ENCODE peak calls at places on chromosomes 4 and X, in seven cellular contexts. One of them, this sample, is unnamed.

GRCh38 chr4:85534120-85534519 is 59.2 kb downstream of the ARHGAP24 start:
- DNase-seq in CD8-positive, alpha-beta memory T cell: no peak
- DNase-seq in IMR-90: no peak
- DNase-seq in PC-9: no peak
- DNase-seq in tibial nerve: no peak
- DNase-seq in A549: no peak
- DNase-seq in gastrocnemius medialis: no peak
- DNase-seq in this sample: no peak

GRCh38 chr4:73445383-73446335 is 9.6 kb downstream of the AFP start:
- DNase-seq in CD8-positive, alpha-beta memory T cell: no peak
- DNase-seq in IMR-90: no peak
- DNase-seq in PC-9: no peak
- DNase-seq in tibial nerve: no peak
- DNase-seq in A549: no peak
- DNase-seq in gastrocnemius medialis: no peak
- DNase-seq in this sample: no peak

GRCh38 chr4:94344457-94344856 is 1.8 kb upstream of the HPGDS start:
- DNase-seq in CD8-positive, alpha-beta memory T cell: no peak
- DNase-seq in IMR-90: no peak
- DNase-seq in PC-9: no peak
- DNase-seq in tibial nerve: no peak
- DNase-seq in A549: no peak
- DNase-seq in gastrocnemius medialis: no peak
- DNase-seq in this sample: no peak

GRCh38 chr4:37400326-37400881 is 155.9 kb downstream of the NWD2 start:
- DNase-seq in CD8-positive, alpha-beta memory T cell: no peak
- DNase-seq in IMR-90: no peak
- DNase-seq in PC-9: no peak
- DNase-seq in tibial nerve: no peak
- DNase-seq in A549: no peak
- DNase-seq in gastrocnemius medialis: no peak
- DNase-seq in this sample: no peak

GRCh38 chr4:68912807-68913206 is 38.8 kb downstream of the UGT2A3 start:
- DNase-seq in CD8-positive, alpha-beta memory T cell: no peak
- DNase-seq in IMR-90: no peak
- DNase-seq in PC-9: no peak
- DNase-seq in tibial nerve: no peak
- DNase-seq in A549: peak
- DNase-seq in gastrocnemius medialis: no peak
- DNase-seq in this sample: no peak

GRCh38 chr4:157655101-157655818 is 434.7 kb downstream of the GRIA2 start:
- DNase-seq in CD8-positive, alpha-beta memory T cell: no peak
- DNase-seq in IMR-90: no peak
- DNase-seq in PC-9: no peak
- DNase-seq in tibial nerve: no peak
- DNase-seq in A549: no peak
- DNase-seq in gastrocnemius medialis: no peak
- DNase-seq in this sample: no peak

GRCh38 chrX:123976671-123977316 is 15.3 kb downstream of the STAG2 start:
- DNase-seq in CD8-positive, alpha-beta memory T cell: no peak
- DNase-seq in IMR-90: peak
- DNase-seq in PC-9: peak
- DNase-seq in tibial nerve: no peak
- DNase-seq in A549: peak
- DNase-seq in gastrocnemius medialis: no peak
- DNase-seq in this sample: no peak

GRCh38 chr4:20825493-20825892 is 125.2 kb downstream of the PACRGL start:
- DNase-seq in CD8-positive, alpha-beta memory T cell: no peak
- DNase-seq in IMR-90: no peak
- DNase-seq in PC-9: no peak
- DNase-seq in tibial nerve: no peak
- DNase-seq in A549: no peak
- DNase-seq in gastrocnemius medialis: no peak
- DNase-seq in this sample: no peak

GRCh38 chrX:56219702-56220101 is 12.5 kb upstream of the KLF8 start:
- DNase-seq in CD8-positive, alpha-beta memory T cell: no peak
- DNase-seq in IMR-90: no peak
- DNase-seq in PC-9: no peak
- DNase-seq in tibial nerve: no peak
- DNase-seq in A549: no peak
- DNase-seq in gastrocnemius medialis: no peak
- DNase-seq in this sample: no peak

GRCh38 chr4:74618659-74619058 is 173.7 kb downstream of the AREG start:
- DNase-seq in CD8-positive, alpha-beta memory T cell: no peak
- DNase-seq in IMR-90: peak
- DNase-seq in PC-9: peak
- DNase-seq in tibial nerve: no peak
- DNase-seq in A549: peak
- DNase-seq in gastrocnemius medialis: no peak
- DNase-seq in this sample: no peak

GRCh38 chr4:6763330-6763851 is 19.1 kb upstream of the KIAA0232 start:
- DNase-seq in CD8-positive, alpha-beta memory T cell: no peak
- DNase-seq in IMR-90: no peak
- DNase-seq in PC-9: peak
- DNase-seq in tibial nerve: no peak
- DNase-seq in A549: peak
- DNase-seq in gastrocnemius medialis: no peak
- DNase-seq in this sample: no peak

GRCh38 chr4:75004755-75005668 is 72.1 kb downstream of the PARM1 start:
- DNase-seq in CD8-positive, alpha-beta memory T cell: no peak
- DNase-seq in IMR-90: no peak
- DNase-seq in PC-9: no peak
- DNase-seq in tibial nerve: no peak
- DNase-seq in A549: no peak
- DNase-seq in gastrocnemius medialis: peak
- DNase-seq in this sample: no peak

GRCh38 chrX:117985241-117985640 is 131.4 kb downstream of the KLHL13 start:
- DNase-seq in CD8-positive, alpha-beta memory T cell: no peak
- DNase-seq in IMR-90: peak
- DNase-seq in PC-9: no peak
- DNase-seq in tibial nerve: no peak
- DNase-seq in A549: peak
- DNase-seq in gastrocnemius medialis: no peak
- DNase-seq in this sample: no peak

GRCh38 chr4:156642161-156642560 is 329.4 kb downstream of the PDGFC start:
- DNase-seq in CD8-positive, alpha-beta memory T cell: no peak
- DNase-seq in IMR-90: no peak
- DNase-seq in PC-9: no peak
- DNase-seq in tibial nerve: no peak
- DNase-seq in A549: no peak
- DNase-seq in gastrocnemius medialis: no peak
- DNase-seq in this sample: no peak

GRCh38 chr4:2860391-2861348 is 17.0 kb downstream of the ADD1 start:
- DNase-seq in CD8-positive, alpha-beta memory T cell: no peak
- DNase-seq in IMR-90: peak
- DNase-seq in PC-9: no peak
- DNase-seq in tibial nerve: no peak
- DNase-seq in A549: no peak
- DNase-seq in gastrocnemius medialis: no peak
- DNase-seq in this sample: no peak

GRCh38 chr4:156290811-156291210 is 337.1 kb upstream of the CTSO start:
- DNase-seq in CD8-positive, alpha-beta memory T cell: no peak
- DNase-seq in IMR-90: peak
- DNase-seq in PC-9: no peak
- DNase-seq in tibial nerve: no peak
- DNase-seq in A549: no peak
- DNase-seq in gastrocnemius medialis: no peak
- DNase-seq in this sample: no peak

GRCh38 chr4:40238700-40239548 is 42.1 kb downstream of the RHOH start:
- DNase-seq in CD8-positive, alpha-beta memory T cell: peak
- DNase-seq in IMR-90: no peak
- DNase-seq in PC-9: no peak
- DNase-seq in tibial nerve: no peak
- DNase-seq in A549: peak
- DNase-seq in gastrocnemius medialis: no peak
- DNase-seq in this sample: no peak

GRCh38 chr4:147015531-147015930 is 69.9 kb upstream of the TTC29 start:
- DNase-seq in CD8-positive, alpha-beta memory T cell: no peak
- DNase-seq in IMR-90: no peak
- DNase-seq in PC-9: no peak
- DNase-seq in tibial nerve: no peak
- DNase-seq in A549: no peak
- DNase-seq in gastrocnemius medialis: no peak
- DNase-seq in this sample: no peak

DNA sequence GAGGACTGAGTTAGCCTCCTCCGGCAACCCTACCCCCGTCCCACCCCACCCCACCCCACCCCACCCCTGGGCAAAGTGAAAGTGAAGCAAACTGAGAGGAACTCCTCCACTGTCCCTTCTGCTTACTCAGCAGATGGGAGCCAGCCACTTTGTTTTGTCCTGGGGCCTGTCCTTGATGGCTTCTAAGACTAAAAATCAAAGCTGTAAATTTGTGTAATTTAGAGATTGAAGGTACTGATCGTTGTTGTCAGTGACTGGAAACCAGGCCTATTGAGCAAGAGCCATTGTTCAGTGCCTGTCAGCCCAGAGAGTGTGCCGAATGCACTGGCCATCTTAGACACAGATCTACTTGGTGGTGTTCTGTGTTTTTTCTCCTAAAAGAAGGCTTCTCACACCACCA is 161.9 kb downstream of the CBR4 start:
- DNase-seq in CD8-positive, alpha-beta memory T cell: no peak
- DNase-seq in IMR-90: no peak
- DNase-seq in PC-9: no peak
- DNase-seq in tibial nerve: no peak
- DNase-seq in A549: no peak
- DNase-seq in gastrocnemius medialis: no peak
- DNase-seq in this sample: no peak
- H3K4me3 ChIP-seq in CD8-positive, alpha-beta memory T cell: no peak
- H3K4me3 ChIP-seq in IMR-90: peak
- H3K4me3 ChIP-seq in PC-9: no peak
- H3K4me3 ChIP-seq in tibial nerve: no peak
- H3K4me3 ChIP-seq in A549: no peak
- H3K4me3 ChIP-seq in gastrocnemius medialis: peak
- H3K4me3 ChIP-seq in this sample: no peak

DNA sequence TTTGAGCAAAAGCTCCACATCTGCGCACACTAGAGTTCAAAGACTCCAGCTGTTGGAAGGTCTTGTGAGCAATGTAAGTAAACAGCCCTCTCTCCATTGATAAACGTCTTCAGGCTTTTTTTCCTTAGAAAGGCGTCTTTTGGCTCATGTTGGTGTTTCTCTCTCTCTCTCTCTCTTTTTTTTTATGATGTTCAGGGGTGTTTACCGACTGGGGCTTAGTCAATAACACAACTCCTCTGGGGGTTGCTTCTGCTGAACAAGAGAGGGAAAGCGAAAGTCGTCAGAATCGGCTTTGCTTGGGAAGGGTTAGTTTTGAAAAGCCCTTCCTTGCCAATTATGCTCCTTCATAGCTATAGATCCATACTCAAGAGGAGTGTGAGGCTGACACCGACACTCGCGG is 53.1 kb upstream of the C1QTNF7 start:
- DNase-seq in CD8-positive, alpha-beta memory T cell: no peak
- DNase-seq in IMR-90: peak
- DNase-seq in PC-9: no peak
- DNase-seq in tibial nerve: no peak
- DNase-seq in A549: no peak
- DNase-seq in gastrocnemius medialis: no peak
- DNase-seq in this sample: no peak
- H3K4me3 ChIP-seq in CD8-positive, alpha-beta memory T cell: no peak
- H3K4me3 ChIP-seq in IMR-90: peak
- H3K4me3 ChIP-seq in PC-9: no peak
- H3K4me3 ChIP-seq in tibial nerve: peak
- H3K4me3 ChIP-seq in A549: no peak
- H3K4me3 ChIP-seq in gastrocnemius medialis: peak
- H3K4me3 ChIP-seq in this sample: no peak

DNA sequence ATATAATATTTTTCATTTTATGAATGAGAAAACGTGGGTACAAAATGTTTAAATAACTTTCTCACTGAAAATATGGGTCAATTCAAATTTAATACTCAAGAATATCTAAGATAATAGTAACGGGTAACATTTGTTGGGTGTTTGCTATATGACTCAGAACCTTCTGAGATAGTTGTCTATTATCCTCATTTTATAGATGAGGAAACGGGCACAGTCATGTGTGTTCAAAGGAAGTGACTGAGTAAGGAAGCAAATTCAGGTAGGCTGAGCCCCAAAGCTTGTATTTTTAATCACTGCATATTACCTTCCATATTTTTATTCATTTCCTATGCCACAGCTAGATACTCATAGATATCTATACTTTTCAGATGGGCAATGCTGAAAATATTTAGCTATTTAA is 12.2 kb upstream of the CAMK2D start:
- DNase-seq in CD8-positive, alpha-beta memory T cell: no peak
- DNase-seq in IMR-90: no peak
- DNase-seq in PC-9: peak
- DNase-seq in tibial nerve: no peak
- DNase-seq in A549: no peak
- DNase-seq in gastrocnemius medialis: no peak
- DNase-seq in this sample: no peak
- H3K4me3 ChIP-seq in CD8-positive, alpha-beta memory T cell: no peak
- H3K4me3 ChIP-seq in IMR-90: no peak
- H3K4me3 ChIP-seq in PC-9: no peak
- H3K4me3 ChIP-seq in tibial nerve: no peak
- H3K4me3 ChIP-seq in A549: no peak
- H3K4me3 ChIP-seq in gastrocnemius medialis: no peak
- H3K4me3 ChIP-seq in this sample: no peak

GRCh38 chrX:12614266-12614665 is 176.9 kb upstream of the PRPS2 start:
- DNase-seq in CD8-positive, alpha-beta memory T cell: no peak
- DNase-seq in IMR-90: no peak
- DNase-seq in PC-9: no peak
- DNase-seq in tibial nerve: no peak
- DNase-seq in A549: no peak
- DNase-seq in gastrocnemius medialis: no peak
- DNase-seq in this sample: no peak

GRCh38 chrX:12610079-12610478 is 181.1 kb upstream of the PRPS2 start:
- DNase-seq in CD8-positive, alpha-beta memory T cell: no peak
- DNase-seq in IMR-90: peak
- DNase-seq in PC-9: peak
- DNase-seq in tibial nerve: no peak
- DNase-seq in A549: no peak
- DNase-seq in gastrocnemius medialis: no peak
- DNase-seq in this sample: no peak

GRCh38 chrX:12611471-12611870 is 179.7 kb upstream of the PRPS2 start:
- DNase-seq in CD8-positive, alpha-beta memory T cell: no peak
- DNase-seq in IMR-90: no peak
- DNase-seq in PC-9: no peak
- DNase-seq in tibial nerve: no peak
- DNase-seq in A549: no peak
- DNase-seq in gastrocnemius medialis: no peak
- DNase-seq in this sample: no peak

GRCh38 chrX:12617241-12617640 is 174.0 kb upstream of the PRPS2 start:
- DNase-seq in CD8-positive, alpha-beta memory T cell: no peak
- DNase-seq in IMR-90: no peak
- DNase-seq in PC-9: no peak
- DNase-seq in tibial nerve: no peak
- DNase-seq in A549: no peak
- DNase-seq in gastrocnemius medialis: no peak
- DNase-seq in this sample: no peak

DNA sequence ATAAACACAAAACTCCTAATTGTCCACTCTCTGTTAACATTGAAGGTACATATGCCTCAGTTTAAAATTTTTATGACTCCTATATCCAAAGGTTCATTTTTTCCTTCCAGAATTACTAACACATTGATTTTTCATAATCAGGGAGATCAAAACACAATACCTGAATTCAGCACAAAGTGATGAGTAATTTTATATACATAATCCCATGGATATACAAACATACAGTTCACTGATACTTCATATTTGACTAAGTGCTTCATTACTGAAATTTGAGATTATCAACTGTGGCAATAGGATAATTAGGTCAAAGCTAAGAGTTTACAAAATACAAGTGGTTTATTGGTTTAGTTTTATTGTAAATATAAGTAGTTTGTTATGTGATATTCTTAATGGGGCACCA is 176.2 kb upstream of the PRPS2 start:
- DNase-seq in CD8-positive, alpha-beta memory T cell: no peak
- DNase-seq in IMR-90: no peak
- DNase-seq in PC-9: no peak
- DNase-seq in tibial nerve: no peak
- DNase-seq in A549: no peak
- DNase-seq in gastrocnemius medialis: no peak
- DNase-seq in this sample: no peak
- H3K4me3 ChIP-seq in CD8-positive, alpha-beta memory T cell: no peak
- H3K4me3 ChIP-seq in IMR-90: no peak
- H3K4me3 ChIP-seq in PC-9: no peak
- H3K4me3 ChIP-seq in tibial nerve: no peak
- H3K4me3 ChIP-seq in A549: no peak
- H3K4me3 ChIP-seq in gastrocnemius medialis: no peak
- H3K4me3 ChIP-seq in this sample: no peak